ENCODE peak calls at places on chromosomes 12 and 14, in eight cellular contexts. Y is HCT116; Q is Peyer's patch; Z is Karpas-422; B is A549; E is prostate gland; V is CD4-positive, alpha-beta memory T cell; L is stomach. F is an unnamed sample. For H3K9me3, the result is how much of the 10 kb centered on the place peaks cover.

GRCh38 chr12:112869778-112870177 is 37.0 kb upstream of the OAS1 start:
- DNase-seq in Q (no peak), L (no peak), Z (no peak), Y (no peak), B (no peak), V (no peak), E (no peak), F (no peak)

GRCh38 chr12:49109631-49110172 is 945 bp downstream of the LMBR1L start:
- DNase-seq in Z (no peak), V (no peak), E (no peak), Q (no peak), Y (no peak), B (no peak), L (no peak), F (no peak)

GRCh38 chr12:4293299-4293941 is 19.9 kb downstream of the CCND2 start:
- DNase-seq in V (peak), Q (no peak), E (no peak), L (no peak), B (no peak), Z (no peak), Y (no peak), F (no peak)

GRCh38 chr12:60205500-60205899 is 609.7 kb downstream of the SLC16A7 start:
- DNase-seq in Y (no peak), V (no peak), Q (no peak), B (peak), Z (no peak), L (no peak), E (no peak), F (no peak)

GRCh38 chr12:120687570-120688289 is 781 bp downstream of the MLEC start:
- DNase-seq in V (peak), Q (no peak), B (no peak), L (no peak), Y (no peak), Z (peak), E (no peak), F (peak)

GRCh38 chr12:92151916-92152315 is 6.3 kb upstream of the BTG1 start:
- DNase-seq in V (no peak), E (no peak), Y (no peak), B (no peak), Q (no peak), Z (no peak), L (no peak), F (no peak)

GRCh38 chr14:76917158-76917596 is 91.0 kb downstream of the LRRC74A start:
- DNase-seq in Y (peak), E (peak), Z (peak), B (peak), Q (peak), L (peak), V (no peak), F (no peak)

GRCh38 chr12:8991371-8992085 is 2.2 kb downstream of the KLRG1 start:
- DNase-seq in Q (no peak), V (no peak), B (no peak), L (no peak), E (no peak), Z (no peak), Y (no peak), F (no peak)

GRCh38 chr12:6507102-6507998 is 13.4 kb downstream of the NCAPD2 start:
- DNase-seq in Q (no peak), Z (no peak), Y (no peak), B (no peak), E (no peak), L (no peak), V (no peak), F (no peak)

GRCh38 chr14:102316746-102317563 is 2.6 kb upstream of the ZNF839 start:
- DNase-seq in V (peak), Q (peak), L (peak), E (peak), Z (peak), B (peak), Y (peak), F (peak)
- H3K27ac ChIP-seq in V (peak), Q (peak), L (peak), E (peak), Z (no peak), B (peak), Y (peak), F (peak)

DNA sequence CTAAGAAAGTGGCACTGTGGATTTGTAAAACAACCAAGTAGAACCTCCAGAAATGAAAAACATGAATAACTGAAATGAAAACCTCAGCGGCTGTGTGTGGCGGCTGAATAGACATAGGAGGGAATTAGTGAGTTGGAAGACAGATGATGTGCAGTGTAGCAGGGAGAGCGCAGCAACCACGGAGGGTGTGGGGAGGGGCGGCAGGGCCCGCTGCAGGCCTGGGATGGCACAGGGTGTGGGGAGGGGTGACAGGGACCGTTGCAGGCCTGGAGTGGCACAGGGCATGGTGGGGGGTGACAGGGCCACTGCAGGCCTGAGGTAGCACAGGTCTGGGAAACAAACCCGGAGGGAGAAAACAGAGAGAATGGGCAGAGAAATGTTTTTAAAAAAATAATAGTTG is 51.1 kb downstream of the BEGAIN start:
- DNase-seq in L (no peak), Y (no peak), V (no peak), E (no peak), B (no peak), Q (peak), Z (no peak), F (no peak)
- H3K9me3 ChIP-seq in L (under half), Y (under half), V (under half), E (under half), B (under half), Q (under half), Z (under half), F (under half)

DNA sequence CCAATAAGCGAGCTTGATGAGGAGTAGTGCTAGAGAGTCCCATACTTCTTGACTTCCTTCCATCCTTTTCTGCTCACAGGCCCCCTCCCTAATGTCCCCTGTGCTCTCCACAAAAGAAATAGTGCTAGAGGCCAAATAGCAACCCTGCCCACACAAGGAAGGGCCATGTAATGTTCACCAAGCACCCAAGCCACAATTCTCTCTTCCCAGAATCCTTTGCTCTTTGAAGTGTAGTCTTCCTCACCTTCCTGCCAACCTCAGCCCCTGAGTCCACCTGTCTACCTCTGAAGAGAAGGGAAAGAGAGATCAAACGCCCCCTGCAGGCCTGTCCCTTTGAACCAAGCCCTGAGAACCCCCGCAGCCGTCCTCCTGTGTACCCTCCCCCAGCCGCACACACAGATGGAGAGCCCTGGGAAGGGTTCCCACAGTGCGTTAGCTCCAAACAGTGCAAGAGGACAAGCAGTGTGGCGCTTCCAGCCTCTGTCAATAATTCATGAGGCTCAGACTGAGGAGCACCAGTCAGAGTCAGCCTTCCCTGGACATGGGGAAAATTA is 1.9 kb upstream of the DHRS4 start:
- DNase-seq in Z (no peak), L (no peak), E (no peak), B (no peak), Y (no peak), V (no peak), Q (no peak), F (no peak)
- H3K27ac ChIP-seq in Z (no peak), L (no peak), E (no peak), B (no peak), Y (no peak), V (no peak), Q (no peak), F (no peak)

DNA sequence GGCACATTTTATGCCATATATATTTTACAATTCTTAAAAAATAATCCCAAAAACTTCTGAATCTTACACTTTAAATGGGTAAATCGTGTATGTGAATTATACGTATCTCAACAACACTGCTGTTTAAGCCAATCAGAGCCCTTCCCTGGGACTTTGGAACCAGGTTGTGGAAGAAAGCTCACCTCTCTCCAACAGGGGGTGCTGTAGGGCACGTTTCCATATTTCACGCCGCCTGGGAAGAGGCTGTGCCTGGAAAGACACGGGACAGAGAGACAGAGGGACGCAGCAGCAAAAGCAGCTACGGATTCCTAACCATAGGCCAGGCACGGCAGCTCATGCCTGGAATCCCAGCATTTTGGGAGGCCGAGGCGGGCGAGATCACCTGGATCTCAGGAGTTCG is 29.4 kb upstream of the FBRSL1 start:
- DNase-seq in L (no peak), Q (no peak), B (peak), V (no peak), Y (no peak), Z (peak), E (no peak), F (no peak)
- H3K9me3 ChIP-seq in L (under half), Q (under half), B (under half), V (under half), Y (under half), Z (under half), E (under half), F (under half)

DNA sequence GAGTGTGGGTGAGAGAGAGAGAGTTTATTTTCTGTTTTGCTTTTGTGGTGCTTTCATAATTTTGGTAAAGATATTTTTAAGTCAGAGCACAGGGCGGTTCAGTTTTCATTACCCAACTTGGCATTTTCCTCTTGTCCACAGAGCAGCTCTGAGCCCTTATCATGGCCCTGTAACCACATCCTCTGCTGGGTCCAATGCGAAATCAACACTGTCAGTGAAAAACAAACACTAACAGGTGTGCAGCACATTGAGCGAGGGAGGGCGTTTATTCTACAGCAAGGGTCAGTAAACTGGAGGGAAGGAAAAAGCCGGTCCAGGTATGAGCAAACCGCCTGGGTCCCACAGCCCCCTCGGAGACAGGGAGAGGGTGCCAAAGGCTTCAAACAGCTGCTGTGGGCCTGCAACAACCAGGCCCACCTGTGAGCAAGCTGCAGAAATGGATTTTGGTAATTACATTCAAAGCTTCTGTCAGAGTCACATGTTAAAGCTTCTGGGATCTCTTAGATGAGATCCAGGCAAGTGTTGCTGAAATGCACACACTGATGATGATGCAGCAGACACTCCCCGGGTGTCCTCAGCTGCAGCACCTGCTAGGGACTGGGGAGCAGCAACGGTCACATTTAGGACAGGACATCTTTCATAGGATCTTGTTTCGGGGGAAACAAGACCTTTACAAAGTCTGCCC is 132.7 kb upstream of the DYRK2 start:
- DNase-seq in E (no peak), B (no peak), Z (no peak), Y (no peak), Q (peak), V (peak), L (peak), F (no peak)
- H3K27ac ChIP-seq in E (no peak), B (no peak), Z (no peak), Y (no peak), Q (peak), V (no peak), L (peak), F (peak)

GRCh38 chr12:56866493-56866892 is 67.7 kb downstream of the SDR9C7 start:
- DNase-seq in E (no peak), L (no peak), Y (no peak), Q (no peak), Z (no peak), V (no peak), B (no peak), F (no peak)
- H3K9me3 ChIP-seq in E (under half), L (under half), Y (under half), Q (under half), Z (half or more), V (under half), B (half or more), F (half or more)

F was measured in CD4-positive, CD25-positive, alpha-beta regulatory T cell.